ENCODE peak calls at places on chromosomes 5 and 9, in seven cellular contexts. One of them, this sample, is unnamed.

GRCh38 chr9:123713282-123713681 is 216.6 kb downstream of the DENND1A start:
- DNase-seq in left ventricle myocardium inferior: no peak
- DNase-seq in CD8-positive, alpha-beta memory T cell: no peak
- DNase-seq in K562: no peak
- DNase-seq in keratinocyte: no peak
- DNase-seq in PC-3: no peak
- DNase-seq in endothelial cell of umbilical vein: no peak
- DNase-seq in this sample: no peak

GRCh38 chr9:34869390-34869789 is 88.7 kb upstream of the PHF24 start:
- DNase-seq in left ventricle myocardium inferior: no peak
- DNase-seq in CD8-positive, alpha-beta memory T cell: no peak
- DNase-seq in K562: peak; percentile 14
- DNase-seq in keratinocyte: no peak
- DNase-seq in PC-3: peak; percentile 34
- DNase-seq in endothelial cell of umbilical vein: peak; percentile 19
- DNase-seq in this sample: no peak

GRCh38 chr5:178532236-178532635 is 58.0 kb downstream of the COL23A1 start:
- DNase-seq in left ventricle myocardium inferior: no peak
- DNase-seq in CD8-positive, alpha-beta memory T cell: no peak
- DNase-seq in K562: no peak
- DNase-seq in keratinocyte: no peak
- DNase-seq in PC-3: no peak
- DNase-seq in endothelial cell of umbilical vein: no peak
- DNase-seq in this sample: no peak

GRCh38 chr9:131869312-131869711 is 129.4 kb upstream of the RAPGEF1 start:
- DNase-seq in left ventricle myocardium inferior: no peak
- DNase-seq in CD8-positive, alpha-beta memory T cell: no peak
- DNase-seq in K562: no peak
- DNase-seq in keratinocyte: no peak
- DNase-seq in PC-3: no peak
- DNase-seq in endothelial cell of umbilical vein: no peak
- DNase-seq in this sample: no peak

GRCh38 chr9:128683340-128684064 is 5.5 kb upstream of the SET start:
- DNase-seq in left ventricle myocardium inferior: peak; percentile 41
- DNase-seq in CD8-positive, alpha-beta memory T cell: peak; percentile 13
- DNase-seq in K562: no peak
- DNase-seq in keratinocyte: no peak
- DNase-seq in PC-3: peak; percentile 50
- DNase-seq in endothelial cell of umbilical vein: peak; percentile 16
- DNase-seq in this sample: peak; percentile 96

GRCh38 chr9:88976888-88977257 is 14.4 kb upstream of the S1PR3 start:
- DNase-seq in left ventricle myocardium inferior: no peak
- DNase-seq in CD8-positive, alpha-beta memory T cell: no peak
- DNase-seq in K562: no peak
- DNase-seq in keratinocyte: no peak
- DNase-seq in PC-3: no peak
- DNase-seq in endothelial cell of umbilical vein: no peak
- DNase-seq in this sample: no peak

GRCh38 chr5:73459366-73459765 is 10.8 kb upstream of the FOXD1 start:
- DNase-seq in left ventricle myocardium inferior: no peak
- DNase-seq in CD8-positive, alpha-beta memory T cell: no peak
- DNase-seq in K562: no peak
- DNase-seq in keratinocyte: no peak
- DNase-seq in PC-3: no peak
- DNase-seq in endothelial cell of umbilical vein: no peak
- DNase-seq in this sample: no peak

GRCh38 chr9:34035656-34036055 is 13.0 kb downstream of the UBAP2 start:
- DNase-seq in left ventricle myocardium inferior: no peak
- DNase-seq in CD8-positive, alpha-beta memory T cell: no peak
- DNase-seq in K562: no peak
- DNase-seq in keratinocyte: no peak
- DNase-seq in PC-3: peak; percentile 3
- DNase-seq in endothelial cell of umbilical vein: no peak
- DNase-seq in this sample: no peak

GRCh38 chr5:989961-990530 is 18.6 kb upstream of the NKD2 start:
- DNase-seq in left ventricle myocardium inferior: peak; percentile 78
- DNase-seq in CD8-positive, alpha-beta memory T cell: no peak
- DNase-seq in K562: peak; percentile 50
- DNase-seq in keratinocyte: no peak
- DNase-seq in PC-3: peak; percentile 15
- DNase-seq in endothelial cell of umbilical vein: peak; percentile 62
- DNase-seq in this sample: peak; percentile 10

GRCh38 chr5:173970878-173971650 is 17.9 kb upstream of the C5orf47 start:
- DNase-seq in left ventricle myocardium inferior: no peak
- DNase-seq in CD8-positive, alpha-beta memory T cell: no peak
- DNase-seq in K562: no peak
- DNase-seq in keratinocyte: no peak
- DNase-seq in PC-3: no peak
- DNase-seq in endothelial cell of umbilical vein: no peak
- DNase-seq in this sample: peak; percentile 24

GRCh38 chr5:85293139-85293785 is 908.6 kb upstream of the EDIL3 start:
- DNase-seq in left ventricle myocardium inferior: no peak
- DNase-seq in CD8-positive, alpha-beta memory T cell: no peak
- DNase-seq in K562: no peak
- DNase-seq in keratinocyte: no peak
- DNase-seq in PC-3: peak; percentile 45
- DNase-seq in endothelial cell of umbilical vein: no peak
- DNase-seq in this sample: no peak

GRCh38 chr5:167899490-167899889 is 392.0 kb upstream of the WWC1 start:
- DNase-seq in left ventricle myocardium inferior: no peak
- DNase-seq in CD8-positive, alpha-beta memory T cell: no peak
- DNase-seq in K562: no peak
- DNase-seq in keratinocyte: no peak
- DNase-seq in PC-3: peak; percentile 26
- DNase-seq in endothelial cell of umbilical vein: no peak
- DNase-seq in this sample: no peak

GRCh38 chr5:139655727-139656271 is 7.7 kb downstream of the CXXC5 start:
- DNase-seq in left ventricle myocardium inferior: peak; percentile 79
- DNase-seq in CD8-positive, alpha-beta memory T cell: no peak
- DNase-seq in K562: no peak
- DNase-seq in keratinocyte: no peak
- DNase-seq in PC-3: no peak
- DNase-seq in endothelial cell of umbilical vein: no peak
- DNase-seq in this sample: no peak

GRCh38 chr5:30112842-30113241 is 1080.6 kb upstream of the CDH6 start:
- DNase-seq in left ventricle myocardium inferior: no peak
- DNase-seq in CD8-positive, alpha-beta memory T cell: no peak
- DNase-seq in K562: no peak
- DNase-seq in keratinocyte: no peak
- DNase-seq in PC-3: no peak
- DNase-seq in endothelial cell of umbilical vein: no peak
- DNase-seq in this sample: no peak

GRCh38 chr9:137534256-137535119 is 15.7 kb downstream of the PNPLA7 start:
- DNase-seq in left ventricle myocardium inferior: no peak
- DNase-seq in CD8-positive, alpha-beta memory T cell: peak; percentile 24
- DNase-seq in K562: peak; percentile 86
- DNase-seq in keratinocyte: no peak
- DNase-seq in PC-3: peak; percentile 79
- DNase-seq in endothelial cell of umbilical vein: peak; percentile 71
- DNase-seq in this sample: peak; percentile 63

GRCh38 chr9:131755541-131756198 is 15.8 kb upstream of the RAPGEF1 start:
- DNase-seq in left ventricle myocardium inferior: peak; percentile 78
- DNase-seq in CD8-positive, alpha-beta memory T cell: peak; percentile 77
- DNase-seq in K562: peak; percentile 85
- DNase-seq in keratinocyte: no peak
- DNase-seq in PC-3: peak; percentile 77
- DNase-seq in endothelial cell of umbilical vein: peak; percentile 83
- DNase-seq in this sample: peak; percentile 68

GRCh38 chr5:170917113-170917512 is 55.3 kb downstream of the RANBP17 start:
- DNase-seq in left ventricle myocardium inferior: no peak
- DNase-seq in CD8-positive, alpha-beta memory T cell: no peak
- DNase-seq in K562: no peak
- DNase-seq in keratinocyte: no peak
- DNase-seq in PC-3: no peak
- DNase-seq in endothelial cell of umbilical vein: peak; percentile 6
- DNase-seq in this sample: no peak

GRCh38 chr5:146706321-146706972 is 172.1 kb downstream of the PPP2R2B start:
- DNase-seq in left ventricle myocardium inferior: no peak
- DNase-seq in CD8-positive, alpha-beta memory T cell: no peak
- DNase-seq in K562: peak; percentile 14
- DNase-seq in keratinocyte: no peak
- DNase-seq in PC-3: no peak
- DNase-seq in endothelial cell of umbilical vein: no peak
- DNase-seq in this sample: no peak

GRCh38 chr5:95591490-95591901 is 28.4 kb upstream of the GPR150 start:
- DNase-seq in left ventricle myocardium inferior: no peak
- DNase-seq in CD8-positive, alpha-beta memory T cell: no peak
- DNase-seq in K562: no peak
- DNase-seq in keratinocyte: peak; percentile 48
- DNase-seq in PC-3: peak; percentile 90
- DNase-seq in endothelial cell of umbilical vein: peak; percentile 69
- DNase-seq in this sample: no peak

GRCh38 chr5:115641948-115642347 is 16.1 kb upstream of the TMED7 start:
- DNase-seq in left ventricle myocardium inferior: no peak
- DNase-seq in CD8-positive, alpha-beta memory T cell: no peak
- DNase-seq in K562: no peak
- DNase-seq in keratinocyte: no peak
- DNase-seq in PC-3: no peak
- DNase-seq in endothelial cell of umbilical vein: peak; percentile 12
- DNase-seq in this sample: no peak

GRCh38 chr9:35508069-35508468 is 18.2 kb downstream of the RUSC2 start:
- DNase-seq in left ventricle myocardium inferior: no peak
- DNase-seq in CD8-positive, alpha-beta memory T cell: no peak
- DNase-seq in K562: no peak
- DNase-seq in keratinocyte: no peak
- DNase-seq in PC-3: no peak
- DNase-seq in endothelial cell of umbilical vein: no peak
- DNase-seq in this sample: no peak

GRCh38 chr9:135136481-135136880 is 49.0 kb downstream of the OLFM1 start:
- DNase-seq in left ventricle myocardium inferior: no peak
- DNase-seq in CD8-positive, alpha-beta memory T cell: no peak
- DNase-seq in K562: no peak
- DNase-seq in keratinocyte: no peak
- DNase-seq in PC-3: no peak
- DNase-seq in endothelial cell of umbilical vein: no peak
- DNase-seq in this sample: no peak

GRCh38 chr5:65440456-65440855 is 41.3 kb downstream of the ADAMTS6 start:
- DNase-seq in left ventricle myocardium inferior: no peak
- DNase-seq in CD8-positive, alpha-beta memory T cell: no peak
- DNase-seq in K562: no peak
- DNase-seq in keratinocyte: no peak
- DNase-seq in PC-3: no peak
- DNase-seq in endothelial cell of umbilical vein: no peak
- DNase-seq in this sample: no peak

DNA sequence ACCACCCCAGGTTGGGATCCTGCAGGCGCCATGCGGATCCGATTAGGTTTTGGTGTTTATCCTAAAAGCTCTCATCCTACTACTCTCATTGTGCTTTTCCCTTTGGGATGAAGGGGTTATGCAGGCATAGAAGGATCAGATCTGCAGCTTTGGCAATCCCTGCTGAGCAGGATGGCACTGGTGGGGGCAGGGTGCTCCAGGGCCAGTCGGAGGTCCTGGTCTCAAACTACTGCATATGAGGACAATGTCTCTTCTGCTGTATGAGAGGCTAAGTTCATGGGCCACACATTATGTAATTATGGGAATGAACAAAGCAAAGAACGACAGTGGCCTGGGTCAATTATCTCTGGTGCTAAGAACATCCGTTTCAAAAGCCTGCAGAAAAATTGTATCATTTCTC is 334.2 kb downstream of the IRX1 start:
- DNase-seq in left ventricle myocardium inferior: no peak
- DNase-seq in CD8-positive, alpha-beta memory T cell: no peak
- DNase-seq in K562: no peak
- DNase-seq in keratinocyte: no peak
- DNase-seq in PC-3: no peak
- DNase-seq in endothelial cell of umbilical vein: no peak
- DNase-seq in this sample: no peak
- H3K4me1 ChIP-seq in left ventricle myocardium inferior: no peaks in the 10 kb centered on the region
- H3K4me1 ChIP-seq in CD8-positive, alpha-beta memory T cell: no peaks in the 10 kb centered on the region
- H3K4me1 ChIP-seq in K562: no peaks in the 10 kb centered on the region
- H3K4me1 ChIP-seq in keratinocyte: no peaks in the 10 kb centered on the region
- H3K4me1 ChIP-seq in PC-3: no peaks in the 10 kb centered on the region
- H3K4me1 ChIP-seq in endothelial cell of umbilical vein: no peaks in the 10 kb centered on the region
- H3K4me1 ChIP-seq in this sample: no peaks in the 10 kb centered on the region

GRCh38 chr9:112029921-112030444 is 133.4 kb downstream of the UGCG start:
- DNase-seq in left ventricle myocardium inferior: no peak
- DNase-seq in CD8-positive, alpha-beta memory T cell: no peak
- DNase-seq in K562: no peak
- DNase-seq in keratinocyte: peak; percentile 72
- DNase-seq in PC-3: peak; percentile 79
- DNase-seq in endothelial cell of umbilical vein: peak; percentile 86
- DNase-seq in this sample: no peak
- H3K4me3 ChIP-seq in left ventricle myocardium inferior: no peak overlapping the region
- H3K4me3 ChIP-seq in CD8-positive, alpha-beta memory T cell: no peak overlapping the region
- H3K4me3 ChIP-seq in K562: no peak overlapping the region
- H3K4me3 ChIP-seq in keratinocyte: no peak overlapping the region
- H3K4me3 ChIP-seq in PC-3: no peak overlapping the region
- H3K4me3 ChIP-seq in endothelial cell of umbilical vein: no peak overlapping the region
- H3K4me3 ChIP-seq in this sample: no peak overlapping the region

GRCh38 chr9:124887832-124888231 is 25.9 kb downstream of the ARPC5L start:
- DNase-seq in left ventricle myocardium inferior: no peak
- DNase-seq in CD8-positive, alpha-beta memory T cell: no peak
- DNase-seq in K562: no peak
- DNase-seq in keratinocyte: no peak
- DNase-seq in PC-3: no peak
- DNase-seq in endothelial cell of umbilical vein: no peak
- DNase-seq in this sample: no peak
- H3K36me3 ChIP-seq in left ventricle myocardium inferior: peaks cover 98% of the 10 kb centered on the region
- H3K36me3 ChIP-seq in CD8-positive, alpha-beta memory T cell: peaks cover 28% of the 10 kb centered on the region
- H3K36me3 ChIP-seq in K562: peaks cover 57% of the 10 kb centered on the region
- H3K36me3 ChIP-seq in keratinocyte: peaks cover 13% of the 10 kb centered on the region
- H3K36me3 ChIP-seq in PC-3: no peaks in the 10 kb centered on the region
- H3K36me3 ChIP-seq in endothelial cell of umbilical vein: no peaks in the 10 kb centered on the region
- H3K36me3 ChIP-seq in this sample: peaks cover 16% of the 10 kb centered on the region

GRCh38 chr5:59261969-59262368 is 631.6 kb downstream of the PDE4D start:
- DNase-seq in left ventricle myocardium inferior: no peak
- DNase-seq in CD8-positive, alpha-beta memory T cell: no peak
- DNase-seq in K562: no peak
- DNase-seq in keratinocyte: no peak
- DNase-seq in PC-3: no peak
- DNase-seq in endothelial cell of umbilical vein: no peak
- DNase-seq in this sample: no peak

GRCh38 chr5:59266410-59266809 is 627.1 kb downstream of the PDE4D start:
- DNase-seq in left ventricle myocardium inferior: no peak
- DNase-seq in CD8-positive, alpha-beta memory T cell: no peak
- DNase-seq in K562: no peak
- DNase-seq in keratinocyte: no peak
- DNase-seq in PC-3: no peak
- DNase-seq in endothelial cell of umbilical vein: no peak
- DNase-seq in this sample: no peak

GRCh38 chr5:59260973-59261372 is 632.6 kb downstream of the PDE4D start:
- DNase-seq in left ventricle myocardium inferior: no peak
- DNase-seq in CD8-positive, alpha-beta memory T cell: no peak
- DNase-seq in K562: no peak
- DNase-seq in keratinocyte: no peak
- DNase-seq in PC-3: no peak
- DNase-seq in endothelial cell of umbilical vein: no peak
- DNase-seq in this sample: no peak

GRCh38 chr5:59264641-59265245 is 628.8 kb downstream of the PDE4D start:
- DNase-seq in left ventricle myocardium inferior: no peak
- DNase-seq in CD8-positive, alpha-beta memory T cell: no peak
- DNase-seq in K562: no peak
- DNase-seq in keratinocyte: no peak
- DNase-seq in PC-3: no peak
- DNase-seq in endothelial cell of umbilical vein: no peak
- DNase-seq in this sample: no peak

DNA sequence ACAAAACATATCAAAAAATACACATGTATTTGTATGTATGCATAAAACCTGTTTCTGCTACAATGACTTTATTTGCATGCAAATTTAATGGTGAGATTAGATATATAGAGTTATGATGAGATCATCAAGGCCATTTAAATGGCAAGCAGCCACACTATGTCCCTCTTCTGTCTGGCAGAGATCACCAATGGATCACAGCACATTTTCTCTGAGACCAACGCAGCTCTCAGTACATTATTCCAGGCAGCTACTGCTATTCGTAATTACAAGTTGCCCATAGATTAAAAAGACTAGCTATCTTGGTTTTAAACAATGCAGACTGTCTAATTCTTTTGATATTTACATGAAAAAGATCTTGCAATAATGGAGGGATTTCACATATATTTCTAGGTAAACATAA is 629.5 kb downstream of the PDE4D start:
- DNase-seq in left ventricle myocardium inferior: no peak
- DNase-seq in CD8-positive, alpha-beta memory T cell: no peak
- DNase-seq in K562: no peak
- DNase-seq in keratinocyte: no peak
- DNase-seq in PC-3: no peak
- DNase-seq in endothelial cell of umbilical vein: no peak
- DNase-seq in this sample: no peak
- H3K4me1 ChIP-seq in left ventricle myocardium inferior: peaks cover 50% of the 10 kb centered on the region
- H3K4me1 ChIP-seq in CD8-positive, alpha-beta memory T cell: no peaks in the 10 kb centered on the region
- H3K4me1 ChIP-seq in K562: no peaks in the 10 kb centered on the region
- H3K4me1 ChIP-seq in keratinocyte: no peaks in the 10 kb centered on the region
- H3K4me1 ChIP-seq in PC-3: no peaks in the 10 kb centered on the region
- H3K4me1 ChIP-seq in endothelial cell of umbilical vein: no peaks in the 10 kb centered on the region
- H3K4me1 ChIP-seq in this sample: no peaks in the 10 kb centered on the region

This sample was measured in HAP-1.